ENCODE peak calls at places on chromosomes 2 and 18, in four cellular contexts. H is astrocyte, N is K562, K is WERI-Rb-1. W is an unnamed sample.

GRCh38 chr2:105113616-105114275 is 75.9 kb downstream of the MRPS9 start:
- DNase-seq in H (no peak), N (no peak), K (no peak), W (no peak)

GRCh38 chr2:11239718-11240462 is 84.6 kb downstream of the SLC66A3 start:
- DNase-seq in N (no peak), K (peak), H (peak), W (peak)

GRCh38 chr2:24724111-24724775 is 68.9 kb downstream of the PTRHD1 start:
- DNase-seq in K (no peak), H (no peak), N (no peak), W (no peak)

GRCh38 chr18:12726774-12727550 is 24.1 kb downstream of the PSMG2 start:
- DNase-seq in N (peak), K (peak), H (peak), W (peak)

GRCh38 chr18:44937985-44938384 is 257.3 kb downstream of the SETBP1 start:
- DNase-seq in N (no peak), H (no peak), K (peak), W (no peak)

GRCh38 chr18:9666548-9666947 is 41.6 kb upstream of the RAB31 start:
- DNase-seq in N (no peak), K (no peak), H (no peak), W (no peak)

GRCh38 chr18:62396381-62396780 is 71.3 kb downstream of the TNFRSF11A start:
- DNase-seq in K (no peak), H (no peak), N (no peak), W (no peak)

GRCh38 chr2:69538872-69539548 is 101.8 kb upstream of the NFU1 start:
- DNase-seq in N (no peak), K (no peak), H (no peak), W (no peak)

GRCh38 chr2:98157557-98157956 is 70.6 kb downstream of the VWA3B start:
- DNase-seq in K (no peak), N (peak), H (no peak), W (no peak)

GRCh38 chr2:17010104-17010503 is 344.5 kb upstream of the CYRIA start:
- DNase-seq in K (no peak), N (no peak), H (no peak), W (no peak)

GRCh38 chr2:106599540-106599939 is 112.4 kb downstream of the CD8B2 start:
- DNase-seq in K (no peak), H (no peak), N (no peak), W (no peak)

GRCh38 chr2:204452464-204453023 is 92.7 kb upstream of the PARD3B start:
- DNase-seq in K (no peak), H (peak), N (peak), W (peak)

GRCh38 chr2:240586919-240587800 is 626 bp downstream of the CAPN10 start:
- DNase-seq in K (peak), N (no peak), H (no peak), W (no peak)

GRCh38 chr2:7666561-7667259 is 749.5 kb downstream of the RNF144A start:
- DNase-seq in K (no peak), H (no peak), N (no peak), W (no peak)

GRCh38 chr18:79528846-79529245 is 133.1 kb downstream of the NFATC1 start:
- DNase-seq in H (peak), K (peak), N (peak), W (peak)

GRCh38 chr2:106195456-106195855 is 1.4 kb upstream of the UXS1 start:
- DNase-seq in K (no peak), N (no peak), H (no peak), W (no peak)

GRCh38 chr2:67528320-67528719 is 131.2 kb downstream of the ETAA1 start:
- DNase-seq in K (no peak), H (no peak), N (no peak), W (no peak)

GRCh38 chr2:241538838-241539615 is 19.5 kb upstream of the BOK start:
- DNase-seq in H (no peak), N (no peak), K (no peak), W (no peak)

GRCh38 chr2:25055521-25055920 is 13.6 kb downstream of the EFR3B start:
- DNase-seq in H (no peak), N (no peak), K (no peak), W (no peak)

GRCh38 chr2:96090527-96090926 is 25.8 kb downstream of the ADRA2B start:
- DNase-seq in N (no peak), H (peak), K (no peak), W (no peak)

GRCh38 chr2:119233326-119234020 is 9.8 kb downstream of the STEAP3 start:
- DNase-seq in H (peak), K (no peak), N (no peak), W (no peak)

GRCh38 chr2:119236796-119237195 is 13.2 kb downstream of the STEAP3 start:
- DNase-seq in H (no peak), K (no peak), N (no peak), W (no peak)

GRCh38 chr2:119232666-119232993 is 9.0 kb downstream of the STEAP3 start:
- DNase-seq in N (no peak), K (no peak), H (no peak), W (no peak)

GRCh38 chr2:119231975-119232665 is 8.5 kb downstream of the STEAP3 start:
- DNase-seq in N (no peak), H (peak), K (no peak), W (peak)

DNA sequence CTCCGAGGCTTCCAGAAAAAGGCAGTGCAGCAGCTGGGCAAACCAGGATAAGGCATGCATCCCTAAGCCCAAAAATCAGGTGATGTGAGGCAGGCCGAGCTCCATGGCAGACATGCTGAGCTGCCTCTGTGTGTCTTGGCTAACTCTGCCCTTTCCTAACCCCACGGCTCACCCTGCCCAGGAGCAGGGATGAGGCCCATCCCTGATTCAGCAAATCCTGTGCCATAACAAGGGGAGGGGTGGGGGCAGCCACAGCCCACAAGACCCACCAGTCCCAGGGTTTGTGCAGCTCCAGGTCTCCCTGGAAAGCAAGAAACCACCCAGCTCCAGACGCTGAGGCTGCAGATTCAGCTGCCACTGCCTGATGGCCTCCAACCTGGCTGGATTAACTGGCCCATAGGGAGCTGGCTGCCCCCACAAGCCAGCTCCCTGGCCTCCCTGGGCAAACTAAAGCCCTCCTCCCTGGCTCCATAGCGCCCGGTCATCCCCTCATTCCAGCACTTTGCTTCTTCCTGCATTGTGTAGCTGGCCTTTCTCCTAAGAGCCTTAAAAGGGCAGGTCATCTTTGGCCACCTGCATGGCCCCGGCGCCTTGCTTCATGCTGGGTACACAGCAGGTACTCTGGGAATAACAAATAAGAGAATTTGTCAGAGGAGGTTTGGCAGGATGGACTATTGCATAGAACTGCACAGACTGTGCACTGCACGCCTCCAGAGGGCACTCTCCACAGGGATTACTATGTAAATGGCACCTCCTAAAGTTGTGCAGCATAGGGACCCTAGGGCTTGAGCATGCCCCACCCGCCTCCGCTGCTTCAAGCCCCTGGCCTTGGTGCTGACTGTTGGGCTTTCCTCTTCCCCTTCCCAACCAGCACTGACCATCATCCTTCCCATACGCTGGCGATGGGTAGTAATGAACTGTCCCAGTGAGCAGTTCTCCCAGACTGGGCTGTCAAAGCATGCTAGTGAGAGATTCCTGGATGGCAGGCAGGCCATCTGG is 10.7 kb downstream of the STEAP3 start:
- DNase-seq in K (peak), H (no peak), N (peak), W (no peak)
- TF ChIP-seq CTCF in K (peak), H (peak), N (peak), W (peak)

GRCh38 chr18:48767090-48767670 is 183.6 kb downstream of the SMAD7 start:
- DNase-seq in K (no peak), H (no peak), N (no peak), W (peak)

GRCh38 chr18:48769006-48769646 is 181.6 kb downstream of the SMAD7 start:
- DNase-seq in N (no peak), H (no peak), K (no peak), W (no peak)

GRCh38 chr18:48771641-48772380 is 179.0 kb downstream of the SMAD7 start:
- DNase-seq in K (no peak), N (no peak), H (no peak), W (no peak)

GRCh38 chr18:48772457-48772856 is 178.3 kb downstream of the SMAD7 start:
- DNase-seq in H (no peak), N (no peak), K (no peak), W (no peak)

DNA sequence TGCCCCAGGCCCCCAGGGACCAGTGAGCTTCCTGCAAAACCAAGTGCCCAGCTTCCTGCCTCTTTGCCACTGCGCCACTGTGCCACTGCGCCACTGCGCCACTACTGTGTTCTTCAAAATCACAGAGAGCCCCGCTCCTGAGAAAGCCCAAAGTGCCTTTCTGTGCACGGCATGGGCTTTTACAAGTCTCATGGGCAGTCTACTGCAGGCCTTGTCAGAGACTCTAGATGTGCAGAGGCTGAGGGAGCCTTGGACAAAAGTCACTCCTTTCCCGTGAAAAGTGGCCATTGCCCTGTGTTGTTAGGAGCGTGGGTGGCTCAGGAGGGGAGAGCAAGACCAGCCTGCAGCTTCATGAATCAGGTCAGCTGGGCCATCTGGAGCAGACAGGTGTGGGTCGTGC is 180.5 kb downstream of the SMAD7 start:
- DNase-seq in N (no peak), K (no peak), H (no peak), W (no peak)
- H3K27ac ChIP-seq in N (no peak), K (no peak), H (no peak), W (no peak)

GRCh38 chr2:172103471-172104292 is 982 bp upstream of the DLX2 start:
- DNase-seq in N (peak), K (peak), H (peak), W (peak)
- H3K4me3 ChIP-seq in N (peak), K (peak), H (peak), W (peak)

GRCh38 chr2:3189076-3189591 is 188.5 kb downstream of the EIPR1 start:
- DNase-seq in H (no peak), N (no peak), K (no peak), W (no peak)

GRCh38 chr2:3186766-3187165 is 190.9 kb downstream of the EIPR1 start:
- DNase-seq in N (no peak), K (no peak), H (no peak), W (no peak)

GRCh38 chr2:3188405-3188946 is 189.1 kb downstream of the EIPR1 start:
- DNase-seq in H (no peak), K (no peak), N (no peak), W (no peak)

GRCh38 chr2:3185910-3186309 is 191.7 kb downstream of the EIPR1 start:
- DNase-seq in K (no peak), N (no peak), H (no peak), W (no peak)

GRCh38 chr2:3187467-3187866 is 190.2 kb downstream of the EIPR1 start:
- DNase-seq in H (no peak), N (no peak), K (no peak), W (no peak)
- TF ChIP-seq CTCF in H (no peak), N (no peak), K (no peak), W (no peak)

GRCh38 chr18:48923746-48924580 is 26.8 kb downstream of the SMAD7 start:
- DNase-seq in H (peak), N (no peak), K (no peak), W (no peak)

GRCh38 chr18:48927286-48928080 is 23.3 kb downstream of the SMAD7 start:
- DNase-seq in K (no peak), N (no peak), H (no peak), W (no peak)

GRCh38 chr18:48922801-48923730 is 27.7 kb downstream of the SMAD7 start:
- DNase-seq in K (no peak), H (peak), N (peak), W (peak)

GRCh38 chr18:48926420-48926857 is 24.3 kb downstream of the SMAD7 start:
- DNase-seq in N (no peak), K (no peak), H (no peak), W (no peak)

DNA sequence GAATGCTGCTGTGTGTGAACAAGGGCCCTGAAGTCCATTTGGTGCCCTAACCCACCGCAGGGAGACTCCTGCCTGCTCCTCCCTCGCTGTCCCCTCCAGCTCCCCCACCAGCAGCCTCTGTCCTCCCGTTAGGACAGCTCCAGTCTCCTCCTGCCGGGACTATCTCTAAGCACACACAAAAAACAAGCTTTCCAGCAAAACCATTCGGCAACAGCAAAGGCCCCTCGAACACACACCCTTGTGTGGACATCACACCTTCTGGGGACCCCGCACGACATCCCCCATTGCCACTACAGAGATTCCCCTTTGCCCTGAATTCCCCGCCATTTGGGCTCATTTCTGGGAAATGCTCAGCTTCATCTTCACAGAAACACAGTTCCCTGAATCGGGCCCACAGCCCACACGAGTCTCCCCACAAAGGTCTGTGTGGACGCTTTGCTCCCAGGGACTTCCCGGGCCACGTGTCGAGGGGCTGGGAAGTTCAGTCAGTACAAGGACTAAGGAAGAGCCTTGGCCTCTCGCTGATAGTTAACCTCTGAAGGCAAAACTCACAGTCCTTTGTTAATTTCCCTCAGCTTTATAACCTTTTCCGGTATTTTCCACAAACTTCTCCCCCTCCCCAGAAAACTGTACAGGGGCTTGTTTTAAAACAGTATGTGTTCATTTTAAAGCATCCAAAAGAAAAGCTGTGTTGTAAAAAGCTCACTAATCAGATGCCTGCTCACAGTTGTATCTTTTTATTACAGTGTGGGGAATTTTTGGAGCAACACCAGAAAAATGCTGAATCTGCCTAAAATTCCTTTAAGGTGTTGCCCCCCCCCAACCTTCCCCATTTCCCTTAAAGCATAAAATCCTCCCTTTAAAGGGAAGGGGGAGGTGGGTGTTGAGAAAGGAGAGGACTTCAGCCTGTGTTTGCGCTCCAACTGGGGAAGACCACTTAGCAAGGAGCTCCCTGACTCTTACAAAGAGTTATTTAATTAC is 25.9 kb downstream of the SMAD7 start:
- DNase-seq in H (no peak), N (peak), K (no peak), W (no peak)
- H3K27ac ChIP-seq in H (peak), N (peak), K (no peak), W (peak)

GRCh38 chr2:156333951-156334495 is 1.5 kb upstream of the NR4A2 start:
- DNase-seq in N (peak), K (peak), H (peak), W (peak)

GRCh38 chr2:156333274-156333950 is 891 bp upstream of the NR4A2 start:
- DNase-seq in K (no peak), H (no peak), N (peak), W (peak)

GRCh38 chr2:156332452-156333273 is at the start of gene NR4A2:
- DNase-seq in H (peak), K (peak), N (peak), W (peak)

GRCh38 chr2:156331572-156332451 is 709 bp downstream of the NR4A2 start:
- DNase-seq in K (no peak), H (peak), N (peak), W (peak)

DNA sequence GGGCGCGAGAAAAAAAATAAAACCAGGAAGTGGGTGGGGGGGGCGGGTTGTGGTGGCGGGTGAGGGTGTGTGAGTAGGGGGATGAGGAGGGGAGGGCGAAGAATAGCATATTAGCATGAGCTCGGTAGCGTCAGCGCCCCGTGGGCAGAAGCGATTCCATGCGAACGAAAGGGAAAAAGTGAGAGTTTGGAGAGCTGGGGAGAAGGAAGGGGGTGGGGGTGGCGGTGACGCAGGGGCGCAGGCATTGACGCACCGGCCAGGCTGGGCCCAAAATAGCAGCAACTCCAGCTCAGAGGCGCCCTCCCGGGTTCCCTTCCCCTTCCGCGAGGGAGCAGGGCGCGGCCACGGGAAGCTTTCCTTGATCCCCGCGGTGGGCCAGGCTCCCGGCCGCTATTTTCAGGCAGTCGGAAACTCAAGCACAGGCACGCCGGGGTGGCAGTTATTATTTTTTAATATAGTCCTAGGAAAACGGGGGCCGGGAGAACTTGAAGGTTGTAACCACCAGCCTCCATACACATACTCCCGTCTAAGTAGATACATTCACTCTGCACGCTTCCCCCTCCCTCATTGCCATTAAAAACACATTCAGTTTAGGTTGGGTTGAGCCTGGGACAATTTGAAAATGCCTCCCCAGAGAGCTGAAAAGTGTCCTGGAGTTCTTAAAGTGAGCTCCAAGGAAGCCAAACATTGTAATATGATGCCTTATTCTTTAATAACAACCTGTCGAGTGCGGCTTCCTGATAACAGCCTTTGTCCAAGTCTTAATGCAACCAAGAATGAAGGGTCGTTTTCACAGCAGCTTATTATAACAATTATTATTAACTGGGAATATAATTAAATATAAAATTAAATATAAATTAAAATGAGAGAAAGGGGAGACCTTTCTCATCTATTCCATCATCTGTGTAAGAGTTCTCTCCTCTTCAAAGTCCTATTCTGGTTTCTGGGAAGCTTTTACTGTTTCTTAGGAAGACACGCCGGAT is 2.3 kb upstream of the NR4A2 start:
- DNase-seq in N (peak), H (peak), K (peak), W (peak)
- H3K4me3 ChIP-seq in N (peak), H (peak), K (peak), W (peak)

GRCh38 chr2:174344716-174345472 is 10.1 kb downstream of the SP9 start:
- DNase-seq in H (peak), N (no peak), K (no peak), W (no peak)
- TF ChIP-seq CTCF in H (peak), N (peak), K (peak), W (peak)

DNA sequence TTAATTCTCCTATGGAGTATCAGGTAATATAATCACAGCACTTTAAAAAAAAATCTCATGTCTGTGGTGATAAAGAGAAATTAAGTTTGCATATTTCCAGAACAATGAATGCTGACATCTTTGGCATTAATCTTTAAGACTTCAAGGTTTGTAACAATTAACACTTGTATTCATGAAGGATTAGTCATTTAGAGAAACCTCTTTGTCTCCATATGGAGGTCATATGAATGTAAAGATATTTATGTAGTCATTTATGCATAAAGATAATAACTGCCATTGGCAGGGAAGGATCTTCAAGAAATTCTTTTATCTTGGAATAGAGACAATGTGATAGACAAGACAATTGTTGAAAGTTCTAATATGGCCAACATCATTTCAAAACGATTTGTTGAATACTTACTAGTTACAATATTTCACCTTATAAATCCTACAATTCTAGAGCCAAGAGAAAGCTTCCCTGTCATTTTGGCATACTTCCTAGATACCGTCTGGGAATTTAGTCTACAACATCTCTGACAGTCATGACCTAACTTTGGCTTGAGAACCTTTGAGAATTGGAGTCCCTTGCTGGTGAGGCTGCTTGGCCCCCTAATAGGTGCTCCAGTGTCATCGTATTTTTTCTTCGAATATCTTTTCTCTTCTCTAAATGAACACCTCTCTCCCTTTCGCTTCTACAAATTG is 33.6 kb downstream of the RASGRP3 start:
- DNase-seq in K (no peak), N (no peak), H (peak), W (no peak)
- H3K27ac ChIP-seq in K (no peak), N (no peak), H (no peak), W (no peak)